ENCODE peak calls at places on chromosomes 7 and 10, in nine cellular contexts. One of them, this sample, is unnamed.

GRCh38 chr10:101780818-101781654 is 2.2 kb downstream of the NPM3 start:
- DNase-seq in small intestine: peak; percentile 65
- DNase-seq in heart left ventricle: no peak
- DNase-seq in transverse colon: peak; percentile 66
- DNase-seq in MM.1S: peak; percentile 65
- DNase-seq in iPS DF 6.9: no peak
- DNase-seq in adrenal gland: peak; percentile 65
- DNase-seq in aorta: peak; percentile 69
- DNase-seq in neuronal stem cell: peak; percentile 80
- DNase-seq in this sample: peak; percentile 69

GRCh38 chr7:137703291-137704010 is 143.3 kb downstream of the DGKI start:
- DNase-seq in small intestine: no peak
- DNase-seq in heart left ventricle: no peak
- DNase-seq in transverse colon: no peak
- DNase-seq in MM.1S: no peak
- DNase-seq in iPS DF 6.9: no peak
- DNase-seq in adrenal gland: no peak
- DNase-seq in aorta: no peak
- DNase-seq in neuronal stem cell: no peak
- DNase-seq in this sample: no peak

GRCh38 chr7:123727071-123727837 is 21.5 kb downstream of the WASL start:
- DNase-seq in small intestine: no peak
- DNase-seq in heart left ventricle: no peak
- DNase-seq in transverse colon: no peak
- DNase-seq in MM.1S: no peak
- DNase-seq in iPS DF 6.9: no peak
- DNase-seq in adrenal gland: no peak
- DNase-seq in aorta: no peak
- DNase-seq in neuronal stem cell: no peak
- DNase-seq in this sample: no peak

GRCh38 chr7:27030393-27031001 is 65.3 kb downstream of the HOXA1 start:
- DNase-seq in small intestine: no peak
- DNase-seq in heart left ventricle: no peak
- DNase-seq in transverse colon: no peak
- DNase-seq in MM.1S: no peak
- DNase-seq in iPS DF 6.9: no peak
- DNase-seq in adrenal gland: no peak
- DNase-seq in aorta: no peak
- DNase-seq in neuronal stem cell: no peak
- DNase-seq in this sample: no peak

GRCh38 chr7:121752706-121753105 is 120.3 kb upstream of the PTPRZ1 start:
- DNase-seq in small intestine: peak; percentile 19
- DNase-seq in heart left ventricle: no peak
- DNase-seq in transverse colon: no peak
- DNase-seq in MM.1S: peak; percentile 33
- DNase-seq in iPS DF 6.9: no peak
- DNase-seq in adrenal gland: no peak
- DNase-seq in aorta: no peak
- DNase-seq in neuronal stem cell: no peak
- DNase-seq in this sample: no peak

GRCh38 chr7:76241141-76241540 is 39.4 kb downstream of the SRRM3 start:
- DNase-seq in small intestine: no peak
- DNase-seq in heart left ventricle: no peak
- DNase-seq in transverse colon: no peak
- DNase-seq in MM.1S: no peak
- DNase-seq in iPS DF 6.9: no peak
- DNase-seq in adrenal gland: no peak
- DNase-seq in aorta: no peak
- DNase-seq in neuronal stem cell: no peak
- DNase-seq in this sample: no peak

GRCh38 chr7:75842836-75843446 is 29.3 kb upstream of the CCL24 start:
- DNase-seq in small intestine: peak; percentile 13
- DNase-seq in heart left ventricle: no peak
- DNase-seq in transverse colon: no peak
- DNase-seq in MM.1S: peak; percentile 55
- DNase-seq in iPS DF 6.9: no peak
- DNase-seq in adrenal gland: no peak
- DNase-seq in aorta: no peak
- DNase-seq in neuronal stem cell: no peak
- DNase-seq in this sample: no peak

GRCh38 chr7:69597278-69598076 is 798 bp upstream of the AUTS2 start:
- DNase-seq in small intestine: no peak
- DNase-seq in heart left ventricle: peak; percentile 56
- DNase-seq in transverse colon: no peak
- DNase-seq in MM.1S: no peak
- DNase-seq in iPS DF 6.9: no peak
- DNase-seq in adrenal gland: no peak
- DNase-seq in aorta: peak; percentile 72
- DNase-seq in neuronal stem cell: peak; percentile 47
- DNase-seq in this sample: peak; percentile 46

GRCh38 chr10:20625868-20626267 is 271.2 kb downstream of the NEBL start:
- DNase-seq in small intestine: no peak
- DNase-seq in heart left ventricle: no peak
- DNase-seq in transverse colon: no peak
- DNase-seq in MM.1S: no peak
- DNase-seq in iPS DF 6.9: no peak
- DNase-seq in adrenal gland: no peak
- DNase-seq in aorta: no peak
- DNase-seq in neuronal stem cell: no peak
- DNase-seq in this sample: no peak
- H3K27ac ChIP-seq in small intestine: no peak overlapping the region
- H3K27ac ChIP-seq in heart left ventricle: no peak overlapping the region
- H3K27ac ChIP-seq in transverse colon: no peak overlapping the region
- H3K27ac ChIP-seq in MM.1S: no peak overlapping the region
- H3K27ac ChIP-seq in iPS DF 6.9: no peak overlapping the region
- H3K27ac ChIP-seq in adrenal gland: no peak overlapping the region
- H3K27ac ChIP-seq in aorta: no peak overlapping the region
- H3K27ac ChIP-seq in neuronal stem cell: no peak overlapping the region
- H3K27ac ChIP-seq in this sample: no peak overlapping the region

DNA sequence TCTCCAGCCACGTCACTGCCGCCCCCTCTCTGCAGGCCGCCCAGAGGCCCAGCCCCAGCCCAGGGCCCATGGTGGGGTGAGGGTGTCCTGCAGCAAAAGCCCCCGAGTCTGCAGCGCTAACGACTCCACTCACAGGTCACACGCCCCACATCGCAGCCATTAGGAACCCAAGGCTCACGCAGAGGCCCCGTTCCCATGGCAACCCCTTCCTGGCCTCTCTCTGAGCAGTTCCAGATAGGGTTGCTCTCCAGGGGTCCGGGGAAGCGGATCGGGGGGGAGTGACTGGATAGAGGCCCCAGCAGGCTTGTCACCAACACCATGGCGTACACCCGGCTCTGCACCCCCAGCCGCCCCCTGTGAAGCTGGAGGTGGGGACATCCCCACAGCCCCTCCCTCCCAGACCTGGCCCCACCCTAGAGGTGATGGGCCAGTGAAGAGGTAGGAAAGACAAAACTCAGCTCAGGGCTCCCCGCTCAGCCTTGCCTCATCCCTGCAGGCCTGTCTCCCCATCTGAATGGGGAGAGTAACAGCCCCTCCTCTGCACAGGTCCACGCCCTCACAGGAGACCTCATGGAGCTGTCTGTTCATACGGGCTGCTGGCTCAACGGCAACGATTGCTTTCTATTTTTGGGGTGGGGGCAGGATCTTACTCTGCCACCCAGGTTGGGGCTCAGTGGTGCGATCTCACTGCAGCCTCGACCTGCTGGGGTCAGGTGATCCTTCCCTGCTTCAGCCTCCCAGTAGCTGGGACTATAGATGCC is 41.2 kb downstream of the TNRC18 start:
- DNase-seq in small intestine: no peak
- DNase-seq in heart left ventricle: no peak
- DNase-seq in transverse colon: no peak
- DNase-seq in MM.1S: no peak
- DNase-seq in iPS DF 6.9: peak; percentile 25
- DNase-seq in adrenal gland: no peak
- DNase-seq in aorta: no peak
- DNase-seq in neuronal stem cell: peak; percentile 71
- DNase-seq in this sample: peak; percentile 38
- H3K27ac ChIP-seq in small intestine: no peak overlapping the region
- H3K27ac ChIP-seq in heart left ventricle: no peak overlapping the region
- H3K27ac ChIP-seq in transverse colon: peak overlapping the region; percentile 11
- H3K27ac ChIP-seq in MM.1S: no peak overlapping the region
- H3K27ac ChIP-seq in iPS DF 6.9: no peak overlapping the region
- H3K27ac ChIP-seq in adrenal gland: no peak overlapping the region
- H3K27ac ChIP-seq in aorta: no peak overlapping the region
- H3K27ac ChIP-seq in neuronal stem cell: peak overlapping the region; percentile 32
- H3K27ac ChIP-seq in this sample: peak overlapping the region; percentile 47

GRCh38 chr10:97575101-97575668 is 2.6 kb downstream of the ANKRD2 start:
- DNase-seq in small intestine: no peak
- DNase-seq in heart left ventricle: no peak
- DNase-seq in transverse colon: no peak
- DNase-seq in MM.1S: no peak
- DNase-seq in iPS DF 6.9: no peak
- DNase-seq in adrenal gland: no peak
- DNase-seq in aorta: no peak
- DNase-seq in neuronal stem cell: no peak
- DNase-seq in this sample: no peak
- H3K27ac ChIP-seq in small intestine: no peak overlapping the region
- H3K27ac ChIP-seq in heart left ventricle: peak overlapping the region; percentile 72
- H3K27ac ChIP-seq in transverse colon: no peak overlapping the region
- H3K27ac ChIP-seq in MM.1S: no peak overlapping the region
- H3K27ac ChIP-seq in iPS DF 6.9: no peak overlapping the region
- H3K27ac ChIP-seq in adrenal gland: peak overlapping the region; percentile 97
- H3K27ac ChIP-seq in aorta: no peak overlapping the region
- H3K27ac ChIP-seq in neuronal stem cell: no peak overlapping the region
- H3K27ac ChIP-seq in this sample: no peak overlapping the region

GRCh38 chr10:13959443-13960359 is 371.0 kb downstream of the FRMD4A start:
- DNase-seq in small intestine: no peak
- DNase-seq in heart left ventricle: no peak
- DNase-seq in transverse colon: no peak
- DNase-seq in MM.1S: no peak
- DNase-seq in iPS DF 6.9: no peak
- DNase-seq in adrenal gland: no peak
- DNase-seq in aorta: no peak
- DNase-seq in neuronal stem cell: no peak
- DNase-seq in this sample: no peak

GRCh38 chr10:13957856-13958255 is 371.1 kb downstream of the PRPF18 start:
- DNase-seq in small intestine: no peak
- DNase-seq in heart left ventricle: no peak
- DNase-seq in transverse colon: no peak
- DNase-seq in MM.1S: no peak
- DNase-seq in iPS DF 6.9: no peak
- DNase-seq in adrenal gland: no peak
- DNase-seq in aorta: no peak
- DNase-seq in neuronal stem cell: no peak
- DNase-seq in this sample: no peak

GRCh38 chr10:13961096-13961495 is 369.6 kb downstream of the FRMD4A start:
- DNase-seq in small intestine: no peak
- DNase-seq in heart left ventricle: no peak
- DNase-seq in transverse colon: no peak
- DNase-seq in MM.1S: no peak
- DNase-seq in iPS DF 6.9: no peak
- DNase-seq in adrenal gland: no peak
- DNase-seq in aorta: no peak
- DNase-seq in neuronal stem cell: no peak
- DNase-seq in this sample: no peak

GRCh38 chr10:13961853-13962252 is 368.9 kb downstream of the FRMD4A start:
- DNase-seq in small intestine: no peak
- DNase-seq in heart left ventricle: no peak
- DNase-seq in transverse colon: no peak
- DNase-seq in MM.1S: no peak
- DNase-seq in iPS DF 6.9: no peak
- DNase-seq in adrenal gland: no peak
- DNase-seq in aorta: no peak
- DNase-seq in neuronal stem cell: no peak
- DNase-seq in this sample: no peak

GRCh38 chr10:13960603-13961002 is 370.1 kb downstream of the FRMD4A start:
- DNase-seq in small intestine: no peak
- DNase-seq in heart left ventricle: no peak
- DNase-seq in transverse colon: no peak
- DNase-seq in MM.1S: no peak
- DNase-seq in iPS DF 6.9: no peak
- DNase-seq in adrenal gland: no peak
- DNase-seq in aorta: no peak
- DNase-seq in neuronal stem cell: no peak
- DNase-seq in this sample: no peak
- H3K27ac ChIP-seq in small intestine: no peak overlapping the region
- H3K27ac ChIP-seq in heart left ventricle: peak overlapping the region; percentile 70
- H3K27ac ChIP-seq in transverse colon: no peak overlapping the region
- H3K27ac ChIP-seq in MM.1S: no peak overlapping the region
- H3K27ac ChIP-seq in iPS DF 6.9: no peak overlapping the region
- H3K27ac ChIP-seq in adrenal gland: no peak overlapping the region
- H3K27ac ChIP-seq in aorta: no peak overlapping the region
- H3K27ac ChIP-seq in neuronal stem cell: no peak overlapping the region
- H3K27ac ChIP-seq in this sample: peak overlapping the region; percentile 77

DNA sequence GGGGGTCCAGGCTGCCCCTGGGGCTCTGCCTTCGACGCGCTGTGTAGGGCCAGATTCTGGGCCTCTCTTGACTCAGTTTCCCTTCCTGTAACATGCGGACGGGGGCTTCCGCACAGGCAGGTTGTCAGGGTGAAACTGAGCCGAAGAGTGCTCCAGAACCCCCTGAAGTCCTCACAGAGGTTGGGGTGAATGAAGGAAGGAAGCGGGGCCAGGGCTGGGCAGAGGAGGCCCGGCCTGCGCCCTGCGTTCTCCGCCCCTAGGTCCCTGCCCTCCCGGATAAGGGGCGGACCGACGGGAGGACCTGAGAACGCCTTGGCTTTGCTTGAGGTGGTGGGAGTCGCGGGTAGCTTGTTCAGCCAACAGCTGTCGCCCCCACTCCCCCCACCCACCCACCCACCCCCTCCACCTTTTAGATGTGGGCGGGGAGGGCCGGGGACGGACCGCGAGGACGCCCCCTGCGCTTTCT is 558 bp upstream of the ELFN1 start:
- DNase-seq in small intestine: no peak
- DNase-seq in heart left ventricle: peak; percentile 7
- DNase-seq in transverse colon: no peak
- DNase-seq in MM.1S: no peak
- DNase-seq in iPS DF 6.9: no peak
- DNase-seq in adrenal gland: no peak
- DNase-seq in aorta: peak; percentile 15
- DNase-seq in neuronal stem cell: peak; percentile 53
- DNase-seq in this sample: peak; percentile 44
- H3K27ac ChIP-seq in small intestine: no peak overlapping the region
- H3K27ac ChIP-seq in heart left ventricle: no peak overlapping the region
- H3K27ac ChIP-seq in transverse colon: no peak overlapping the region
- H3K27ac ChIP-seq in MM.1S: no peak overlapping the region
- H3K27ac ChIP-seq in iPS DF 6.9: no peak overlapping the region
- H3K27ac ChIP-seq in adrenal gland: no peak overlapping the region
- H3K27ac ChIP-seq in aorta: no peak overlapping the region
- H3K27ac ChIP-seq in neuronal stem cell: peak overlapping the region; percentile 93
- H3K27ac ChIP-seq in this sample: no peak overlapping the region

GRCh38 chr7:81669476-81670105 is 100.3 kb downstream of the HGF start:
- DNase-seq in small intestine: no peak
- DNase-seq in heart left ventricle: no peak
- DNase-seq in transverse colon: no peak
- DNase-seq in MM.1S: no peak
- DNase-seq in iPS DF 6.9: no peak
- DNase-seq in adrenal gland: no peak
- DNase-seq in aorta: no peak
- DNase-seq in neuronal stem cell: no peak
- DNase-seq in this sample: no peak

GRCh38 chr7:81676105-81676811 is 93.6 kb downstream of the HGF start:
- DNase-seq in small intestine: no peak
- DNase-seq in heart left ventricle: no peak
- DNase-seq in transverse colon: no peak
- DNase-seq in MM.1S: peak; percentile 10
- DNase-seq in iPS DF 6.9: no peak
- DNase-seq in adrenal gland: no peak
- DNase-seq in aorta: no peak
- DNase-seq in neuronal stem cell: no peak
- DNase-seq in this sample: no peak

GRCh38 chr7:81676813-81677212 is 93.0 kb downstream of the HGF start:
- DNase-seq in small intestine: no peak
- DNase-seq in heart left ventricle: no peak
- DNase-seq in transverse colon: no peak
- DNase-seq in MM.1S: peak; percentile 50
- DNase-seq in iPS DF 6.9: no peak
- DNase-seq in adrenal gland: no peak
- DNase-seq in aorta: no peak
- DNase-seq in neuronal stem cell: no peak
- DNase-seq in this sample: no peak

GRCh38 chr7:81672872-81673271 is 97.0 kb downstream of the HGF start:
- DNase-seq in small intestine: no peak
- DNase-seq in heart left ventricle: no peak
- DNase-seq in transverse colon: no peak
- DNase-seq in MM.1S: no peak
- DNase-seq in iPS DF 6.9: peak; percentile 41
- DNase-seq in adrenal gland: no peak
- DNase-seq in aorta: no peak
- DNase-seq in neuronal stem cell: peak; percentile 83
- DNase-seq in this sample: no peak
- H3K27ac ChIP-seq in small intestine: no peak overlapping the region
- H3K27ac ChIP-seq in heart left ventricle: no peak overlapping the region
- H3K27ac ChIP-seq in transverse colon: no peak overlapping the region
- H3K27ac ChIP-seq in MM.1S: no peak overlapping the region
- H3K27ac ChIP-seq in iPS DF 6.9: no peak overlapping the region
- H3K27ac ChIP-seq in adrenal gland: no peak overlapping the region
- H3K27ac ChIP-seq in aorta: no peak overlapping the region
- H3K27ac ChIP-seq in neuronal stem cell: peak overlapping the region; percentile 88
- H3K27ac ChIP-seq in this sample: no peak overlapping the region

This sample was measured in tibial artery.